ENCODE peak calls at places on chromosomes 12 and 14, in eight cellular contexts. N is Caco-2, B is left ventricle myocardium inferior, O is A549, T is pancreas, U is Panc1, C is H9, W is colonic mucosa. A is an unnamed sample.

GRCh38 chr14:21846227-21846885 is 172.7 kb upstream of the OR4E1 start:
- DNase-seq in N (peak; percentile 66), B (no peak), O (peak; percentile 39), T (peak; percentile 69), U (no peak), C (peak; percentile 70), W (peak; percentile 38), A (peak; percentile 55)

GRCh38 chr14:69376439-69376838 is 21.7 kb downstream of the ERH start:
- DNase-seq in N (no peak), B (no peak), O (peak; percentile 16), T (no peak), U (no peak), C (no peak), W (no peak), A (no peak)

GRCh38 chr14:96274122-96274910 is 18.3 kb downstream of the BDKRB1 start:
- DNase-seq in N (no peak), B (no peak), O (no peak), T (no peak), U (no peak), C (no peak), W (no peak), A (no peak)

GRCh38 chr12:5456906-5457305 is 25.0 kb downstream of the NTF3 start:
- DNase-seq in N (no peak), B (no peak), O (no peak), T (no peak), U (no peak), C (no peak), W (no peak), A (no peak)

GRCh38 chr14:31718985-31719384 is 157.8 kb downstream of the NUBPL start:
- DNase-seq in N (no peak), B (no peak), O (no peak), T (no peak), U (no peak), C (no peak), W (no peak), A (no peak)

GRCh38 chr12:112928978-112929377 is 9.3 kb upstream of the OAS3 start:
- DNase-seq in N (no peak), B (no peak), O (no peak), T (no peak), U (no peak), C (no peak), W (no peak), A (no peak)

GRCh38 chr14:104801284-104802119 is 601 bp downstream of the ZBTB42 start:
- DNase-seq in N (no peak), B (no peak), O (no peak), T (peak; percentile 56), U (no peak), C (no peak), W (no peak), A (no peak)

GRCh38 chr14:67393689-67394088 is 18.3 kb downstream of the PLEK2 start:
- DNase-seq in N (no peak), B (no peak), O (no peak), T (no peak), U (no peak), C (no peak), W (no peak), A (no peak)

GRCh38 chr14:99579903-99580570 is 24.0 kb downstream of the CCDC85C start:
- DNase-seq in N (peak; percentile 85), B (no peak), O (peak; percentile 89), T (no peak), U (no peak), C (peak; percentile 78), W (peak; percentile 81), A (no peak)

GRCh38 chr12:111437816-111438454 is 32.2 kb downstream of the SH2B3 start:
- DNase-seq in N (no peak), B (no peak), O (no peak), T (no peak), U (no peak), C (no peak), W (peak; percentile 68), A (no peak)

GRCh38 chr12:95547522-95548055 is 3.7 kb downstream of the USP44 start:
- DNase-seq in N (no peak), B (no peak), O (no peak), T (no peak), U (no peak), C (peak; percentile 43), W (no peak), A (no peak)

GRCh38 chr12:50184261-50184660 is 17.1 kb upstream of the CERS5 start:
- DNase-seq in N (no peak), B (no peak), O (no peak), T (no peak), U (no peak), C (no peak), W (peak; percentile 59), A (no peak)

GRCh38 chr14:81613341-81614045 is 79.8 kb upstream of the SEL1L start:
- DNase-seq in N (no peak), B (no peak), O (no peak), T (no peak), U (no peak), C (no peak), W (no peak), A (no peak)

GRCh38 chr14:77006127-77006526 is 22.4 kb downstream of the IRF2BPL start:
- DNase-seq in N (no peak), B (no peak), O (no peak), T (no peak), U (no peak), C (no peak), W (no peak), A (no peak)

GRCh38 chr12:92398565-92399309 is 253.1 kb upstream of the BTG1 start:
- DNase-seq in N (no peak), B (no peak), O (no peak), T (no peak), U (no peak), C (no peak), W (no peak), A (no peak)

GRCh38 chr12:68981536-68981935 is 48.6 kb upstream of the CPM start:
- DNase-seq in N (no peak), B (no peak), O (no peak), T (no peak), U (no peak), C (no peak), W (no peak), A (no peak)

GRCh38 chr14:90114554-90114953 is 52.8 kb downstream of the KCNK13 start:
- DNase-seq in N (peak; percentile 19), B (no peak), O (peak; percentile 26), T (no peak), U (no peak), C (no peak), W (no peak), A (no peak)

GRCh38 chr12:15688202-15688736 is 100.9 kb downstream of the EPS8 start:
- DNase-seq in N (peak; percentile 50), B (peak; percentile 60), O (peak; percentile 76), T (no peak), U (peak; percentile 46), C (peak; percentile 56), W (peak; percentile 65), A (no peak)

GRCh38 chr14:64098120-64098519 is 196.1 kb downstream of the ESR2 start:
- DNase-seq in N (no peak), B (no peak), O (no peak), T (no peak), U (no peak), C (no peak), W (peak; percentile 60), A (no peak)
- H3K9me3 ChIP-seq in N (no peaks in the 10 kb centered on the region), B (no peaks in the 10 kb centered on the region), O (no peaks in the 10 kb centered on the region), T (no peaks in the 10 kb centered on the region), U (no peaks in the 10 kb centered on the region), C (no peaks in the 10 kb centered on the region), W (no peaks in the 10 kb centered on the region), A (no peaks in the 10 kb centered on the region)

DNA sequence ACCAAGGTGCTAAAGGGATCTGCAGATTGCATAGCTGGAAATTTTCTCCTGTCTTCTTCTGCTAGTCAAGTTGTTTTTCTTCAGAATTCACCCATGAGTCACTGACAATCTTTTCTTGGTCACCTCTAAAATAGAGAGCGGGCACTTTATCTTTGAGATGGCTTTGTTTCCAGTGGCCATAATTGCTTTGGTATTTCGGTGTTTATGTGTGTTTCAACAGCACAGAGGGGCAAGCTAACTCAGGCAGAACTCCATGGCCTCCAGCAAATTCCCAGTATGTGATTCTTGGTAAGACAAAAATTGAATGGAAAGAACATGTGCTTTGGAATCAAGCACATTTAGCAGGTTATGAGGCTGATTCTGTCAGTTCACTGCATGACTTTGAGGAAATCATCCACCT is 656.8 kb downstream of the VRK1 start:
- DNase-seq in N (no peak), B (no peak), O (no peak), T (no peak), U (no peak), C (no peak), W (no peak), A (no peak)
- H3K9me3 ChIP-seq in N (no peaks in the 10 kb centered on the region), B (no peaks in the 10 kb centered on the region), O (no peaks in the 10 kb centered on the region), T (no peaks in the 10 kb centered on the region), U (no peaks in the 10 kb centered on the region), C (no peaks in the 10 kb centered on the region), W (no peaks in the 10 kb centered on the region), A (no peaks in the 10 kb centered on the region)

GRCh38 chr12:133080619-133081407 is at the start of gene ZNF140:
- DNase-seq in N (peak; percentile 97), B (peak; percentile 96), O (peak; percentile 98), T (peak; percentile 94), U (peak; percentile 71), C (peak; percentile 99), W (peak; percentile 96), A (peak; percentile 92)

GRCh38 chr12:133080051-133080618 is 588 bp upstream of the ZNF140 start:
- DNase-seq in N (peak; percentile 96), B (peak; percentile 98), O (peak; percentile 99), T (peak; percentile 91), U (peak; percentile 92), C (peak; percentile 100), W (peak; percentile 98), A (peak; percentile 90)

GRCh38 chr12:133081408-133081806 is 684 bp downstream of the ZNF140 start:
- DNase-seq in N (no peak), B (no peak), O (no peak), T (no peak), U (no peak), C (no peak), W (no peak), A (no peak)

GRCh38 chr12:133083345-133083744 is 2.6 kb downstream of the ZNF140 start:
- DNase-seq in N (no peak), B (no peak), O (no peak), T (no peak), U (no peak), C (no peak), W (no peak), A (no peak)
- H3K9me3 ChIP-seq in N (peaks cover 41% of the 10 kb centered on the region), B (peaks cover 83% of the 10 kb centered on the region), O (peaks cover 89% of the 10 kb centered on the region), T (no peaks in the 10 kb centered on the region), U (peaks cover 63% of the 10 kb centered on the region), C (peaks cover 21% of the 10 kb centered on the region), W (peaks cover 19% of the 10 kb centered on the region), A (peaks cover 39% of the 10 kb centered on the region)

GRCh38 chr14:20112321-20112720 is 1.8 kb downstream of the OR4K17 start:
- DNase-seq in N (no peak), B (no peak), O (no peak), T (no peak), U (no peak), C (no peak), W (no peak), A (no peak)
- H3K9me3 ChIP-seq in N (no peaks in the 10 kb centered on the region), B (peaks cover 5% of the 10 kb centered on the region), O (no peaks in the 10 kb centered on the region), T (no peaks in the 10 kb centered on the region), U (no peaks in the 10 kb centered on the region), C (peaks cover 73% of the 10 kb centered on the region), W (no peaks in the 10 kb centered on the region), A (no peaks in the 10 kb centered on the region)